ENCODE peak calls at places on chromosomes 2 and 18, in nine cellular contexts. B, W, Y, U, K, R, F, I and H are unnamed samples.

GRCh38 chr2:197498937-197499593 is 575 bp downstream of the HSPD1 start:
- DNase-seq in B (no peak), W (peak), Y (no peak), U (peak), K (peak), R (peak), F (peak), I (peak), H (no peak)

GRCh38 chr2:240585101-240585500 is 1.4 kb upstream of the CAPN10 start:
- DNase-seq in B (no peak), W (peak), Y (no peak), U (no peak), K (peak), R (no peak), F (no peak), I (peak), H (no peak)

GRCh38 chr2:80429251-80429650 is 124.7 kb upstream of the LRRTM1 start:
- DNase-seq in B (peak), W (no peak), Y (no peak), U (no peak), K (no peak), R (no peak), F (no peak), I (no peak), H (no peak)

GRCh38 chr2:9138507-9139085 is 68.0 kb upstream of the ASAP2 start:
- DNase-seq in B (no peak), W (no peak), Y (no peak), U (no peak), K (peak), R (no peak), F (no peak), I (no peak), H (no peak)

GRCh38 chr2:138155304-138155703 is 191.0 kb downstream of the HNMT start:
- DNase-seq in B (no peak), W (no peak), Y (no peak), U (no peak), K (no peak), R (no peak), F (no peak), I (no peak), H (no peak)

GRCh38 chr2:188181035-188181434 is 110.6 kb upstream of the GULP1 start:
- DNase-seq in B (no peak), W (no peak), Y (no peak), U (peak), K (no peak), R (no peak), F (peak), I (no peak), H (no peak)

GRCh38 chr2:30222031-30222430 is 9.3 kb upstream of the LBH start:
- DNase-seq in B (no peak), W (no peak), Y (no peak), U (no peak), K (no peak), R (no peak), F (no peak), I (no peak), H (no peak)

GRCh38 chr2:240602266-240603050 is 15.9 kb downstream of the CAPN10 start:
- DNase-seq in B (no peak), W (no peak), Y (no peak), U (no peak), K (no peak), R (peak), F (no peak), I (peak), H (no peak)

GRCh38 chr2:235439959-235440662 is 53.7 kb upstream of the AGAP1 start:
- DNase-seq in B (no peak), W (no peak), Y (no peak), U (no peak), K (no peak), R (no peak), F (no peak), I (no peak), H (no peak)

GRCh38 chr18:36539674-36540073 is 242.2 kb downstream of the FHOD3 start:
- DNase-seq in B (no peak), W (no peak), Y (no peak), U (no peak), K (no peak), R (no peak), F (peak), I (no peak), H (peak)

GRCh38 chr2:235903803-235904637 is 264.2 kb downstream of the GBX2 start:
- DNase-seq in B (no peak), W (no peak), Y (no peak), U (no peak), K (peak), R (no peak), F (no peak), I (no peak), H (no peak)

GRCh38 chr18:37398248-37398920 is 167.2 kb downstream of the CELF4 start:
- DNase-seq in B (no peak), W (no peak), Y (no peak), U (no peak), K (no peak), R (no peak), F (no peak), I (no peak), H (peak)

GRCh38 chr2:120763931-120764330 is 28.3 kb downstream of the GLI2 start:
- DNase-seq in B (no peak), W (no peak), Y (no peak), U (no peak), K (peak), R (peak), F (no peak), I (no peak), H (no peak)

GRCh38 chr18:29711931-29712330 is 1330.6 kb downstream of the DSC3 start:
- DNase-seq in B (no peak), W (no peak), Y (no peak), U (no peak), K (no peak), R (no peak), F (no peak), I (no peak), H (no peak)

GRCh38 chr2:19575618-19576017 is 217.2 kb upstream of the OSR1 start:
- DNase-seq in B (no peak), W (no peak), Y (peak), U (peak), K (no peak), R (no peak), F (no peak), I (no peak), H (peak)

GRCh38 chr18:48295586-48296311 is 113.4 kb downstream of the ZBTB7C start:
- DNase-seq in B (no peak), W (no peak), Y (no peak), U (peak), K (peak), R (no peak), F (peak), I (no peak), H (no peak)

GRCh38 chr2:108884629-108885028 is 98.1 kb downstream of the CCDC138 start:
- DNase-seq in B (no peak), W (no peak), Y (no peak), U (peak), K (no peak), R (no peak), F (peak), I (no peak), H (no peak)

GRCh38 chr2:210617732-210618330 is 61.4 kb downstream of the CPS1 start:
- DNase-seq in B (peak), W (no peak), Y (peak), U (peak), K (no peak), R (no peak), F (peak), I (no peak), H (peak)

DNA sequence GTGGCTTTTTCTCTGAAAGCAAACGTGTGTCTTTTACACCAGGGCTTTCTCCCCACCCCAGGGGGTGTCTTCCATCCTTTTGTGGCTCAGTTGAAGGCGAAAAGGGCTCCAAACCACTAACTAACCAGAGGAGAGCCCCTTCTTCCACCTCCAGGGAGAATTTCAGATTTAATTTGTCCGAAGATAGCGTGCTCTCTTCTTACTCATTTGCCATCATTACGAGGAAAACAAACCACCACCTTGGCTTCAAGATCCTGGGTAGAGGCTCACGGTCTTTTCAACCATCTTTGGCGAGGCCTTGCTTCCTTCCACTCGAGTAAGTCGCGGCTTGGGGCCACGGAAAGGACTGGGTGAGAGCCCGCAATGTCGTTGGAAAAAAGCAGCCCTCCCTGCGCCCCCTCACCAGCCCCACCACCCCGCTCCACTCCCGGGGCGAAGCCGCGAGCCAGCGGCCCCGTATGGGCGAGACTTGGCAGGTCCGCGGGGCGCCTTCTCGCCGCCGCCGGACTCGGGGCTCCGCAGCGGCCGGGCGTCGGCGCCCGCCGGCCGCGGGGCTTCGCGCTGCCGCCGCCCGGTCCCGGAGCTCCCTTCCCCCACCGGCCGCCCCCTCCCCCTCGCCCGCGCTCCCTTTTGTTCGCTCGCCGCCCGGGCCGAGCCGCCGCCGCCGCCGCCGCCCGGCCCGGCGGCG is 1.7 kb upstream of the ZNF532 start:
- DNase-seq in B (no peak), W (peak), Y (no peak), U (peak), K (peak), R (no peak), F (no peak), I (peak), H (no peak)
- TF ChIP-seq CTCF in B (no peak), W (no peak), Y (no peak), U (no peak), K (no peak), R (no peak), F (no peak), I (no peak), H (no peak)

GRCh38 chr18:9790261-9790660 is 82.2 kb downstream of the RAB31 start:
- DNase-seq in B (no peak), W (no peak), Y (no peak), U (no peak), K (no peak), R (no peak), F (peak), I (no peak), H (no peak)

GRCh38 chr18:9788140-9788539 is 80.0 kb downstream of the RAB31 start:
- DNase-seq in B (no peak), W (no peak), Y (no peak), U (no peak), K (no peak), R (no peak), F (no peak), I (no peak), H (no peak)

GRCh38 chr18:9787716-9788115 is 79.6 kb downstream of the RAB31 start:
- DNase-seq in B (no peak), W (no peak), Y (no peak), U (peak), K (no peak), R (no peak), F (peak), I (no peak), H (no peak)

GRCh38 chr18:9788860-9789259 is 80.8 kb downstream of the RAB31 start:
- DNase-seq in B (no peak), W (no peak), Y (no peak), U (no peak), K (no peak), R (no peak), F (no peak), I (no peak), H (no peak)

DNA sequence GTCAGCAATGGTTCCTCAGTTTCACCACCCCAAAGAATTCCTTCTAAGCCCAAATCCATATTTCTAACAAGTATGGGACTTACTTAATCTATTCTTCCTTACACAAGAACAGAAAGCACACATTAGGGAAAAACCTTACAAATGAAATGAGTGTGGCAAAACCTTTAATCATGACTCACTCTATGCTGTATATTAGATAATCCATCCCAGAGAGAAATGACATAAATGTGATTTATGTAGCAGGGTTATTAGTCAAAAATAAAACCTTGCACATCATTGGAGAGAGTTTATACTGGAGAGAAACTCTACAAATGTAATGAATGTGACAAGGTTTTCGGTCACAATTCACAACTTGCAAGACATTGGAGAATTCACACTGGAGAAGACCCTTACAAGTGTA is 79.0 kb downstream of the RAB31 start:
- DNase-seq in B (no peak), W (no peak), Y (no peak), U (no peak), K (no peak), R (no peak), F (no peak), I (no peak), H (no peak)
- TF ChIP-seq CTCF in B (no peak), W (no peak), Y (no peak), U (no peak), K (no peak), R (no peak), F (no peak), I (no peak), H (no peak)

GRCh38 chr2:25230128-25230527 is 61.7 kb upstream of the POMC start:
- DNase-seq in B (no peak), W (no peak), Y (no peak), U (no peak), K (no peak), R (no peak), F (no peak), I (no peak), H (no peak)

GRCh38 chr2:25227576-25227975 is 59.2 kb upstream of the POMC start:
- DNase-seq in B (no peak), W (no peak), Y (no peak), U (no peak), K (no peak), R (no peak), F (no peak), I (no peak), H (no peak)

GRCh38 chr2:25226827-25227226 is 58.4 kb upstream of the POMC start:
- DNase-seq in B (no peak), W (no peak), Y (no peak), U (no peak), K (no peak), R (no peak), F (no peak), I (no peak), H (no peak)

GRCh38 chr2:25230626-25231311 is 62.4 kb upstream of the POMC start:
- DNase-seq in B (no peak), W (no peak), Y (no peak), U (no peak), K (no peak), R (no peak), F (no peak), I (no peak), H (no peak)

DNA sequence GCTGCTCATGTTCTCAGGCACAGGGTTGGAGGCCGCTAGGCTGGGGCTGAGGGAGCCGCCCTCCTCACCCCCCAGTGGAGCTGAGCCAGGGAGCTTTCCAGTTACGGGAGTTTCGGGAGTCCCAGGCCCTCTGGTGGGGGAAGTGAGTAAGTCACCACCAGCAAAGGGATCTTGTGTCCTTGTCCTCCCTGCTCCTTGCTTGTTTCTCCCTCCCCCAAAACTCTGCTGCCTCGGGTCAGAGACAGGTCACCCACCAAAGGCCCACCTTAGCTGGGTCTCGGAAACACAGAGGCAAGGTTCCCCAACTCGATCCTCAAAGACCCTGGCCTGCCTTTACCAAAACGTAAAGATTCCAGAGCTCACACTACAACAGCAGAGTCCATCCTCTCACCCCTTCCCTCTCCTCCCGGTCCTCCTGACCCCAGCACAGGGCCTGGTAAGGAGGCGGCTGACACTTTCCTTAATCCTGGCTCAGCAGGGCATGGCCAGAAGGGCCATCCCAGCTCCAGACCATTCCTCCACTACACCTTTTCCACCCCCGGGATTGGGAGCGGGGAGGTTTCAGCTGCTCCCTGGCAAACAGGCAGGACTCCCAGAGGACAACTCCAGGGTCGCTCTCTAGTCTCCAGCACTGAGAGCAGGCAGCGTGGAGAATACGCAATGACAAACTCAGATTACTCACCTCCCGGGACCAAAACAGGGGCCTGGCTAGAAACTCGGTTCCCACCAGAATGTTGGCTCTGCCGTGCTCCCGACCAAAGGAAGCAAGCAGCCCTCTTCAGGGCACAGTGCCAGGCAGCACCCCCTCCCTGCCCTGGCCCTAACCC is 60.7 kb upstream of the POMC start:
- DNase-seq in B (no peak), W (peak), Y (peak), U (peak), K (peak), R (peak), F (peak), I (peak), H (peak)
- TF ChIP-seq CTCF in B (peak), W (peak), Y (peak), U (peak), K (peak), R (peak), F (peak), I (peak), H (peak)

GRCh38 chr2:237027712-237028029 is 58.0 kb upstream of the COPS8 start:
- DNase-seq in B (no peak), W (no peak), Y (no peak), U (no peak), K (no peak), R (no peak), F (no peak), I (no peak), H (no peak)
- TF ChIP-seq CTCF in B (no peak), W (no peak), Y (no peak), U (no peak), K (peak), R (no peak), F (no peak), I (no peak), H (peak)

GRCh38 chr2:217218269-217219140 is 358.6 kb upstream of the TNP1 start:
- DNase-seq in B (no peak), W (no peak), Y (no peak), U (peak), K (no peak), R (no peak), F (peak), I (no peak), H (peak)

GRCh38 chr2:217215877-217216276 is 356.0 kb upstream of the TNP1 start:
- DNase-seq in B (no peak), W (no peak), Y (no peak), U (no peak), K (no peak), R (no peak), F (no peak), I (no peak), H (no peak)

GRCh38 chr2:217219141-217219505 is 359.3 kb upstream of the TNP1 start:
- DNase-seq in B (no peak), W (no peak), Y (no peak), U (no peak), K (no peak), R (no peak), F (no peak), I (no peak), H (no peak)

GRCh38 chr2:217216316-217216715 is 356.5 kb upstream of the TNP1 start:
- DNase-seq in B (no peak), W (no peak), Y (no peak), U (no peak), K (no peak), R (no peak), F (no peak), I (no peak), H (no peak)

GRCh38 chr2:217216982-217217381 is 357.1 kb upstream of the TNP1 start:
- DNase-seq in B (no peak), W (no peak), Y (no peak), U (no peak), K (no peak), R (no peak), F (no peak), I (no peak), H (no peak)
- TF ChIP-seq CTCF in B (no peak), W (no peak), Y (no peak), U (no peak), K (no peak), R (no peak), F (no peak), I (no peak), H (no peak)

DNA sequence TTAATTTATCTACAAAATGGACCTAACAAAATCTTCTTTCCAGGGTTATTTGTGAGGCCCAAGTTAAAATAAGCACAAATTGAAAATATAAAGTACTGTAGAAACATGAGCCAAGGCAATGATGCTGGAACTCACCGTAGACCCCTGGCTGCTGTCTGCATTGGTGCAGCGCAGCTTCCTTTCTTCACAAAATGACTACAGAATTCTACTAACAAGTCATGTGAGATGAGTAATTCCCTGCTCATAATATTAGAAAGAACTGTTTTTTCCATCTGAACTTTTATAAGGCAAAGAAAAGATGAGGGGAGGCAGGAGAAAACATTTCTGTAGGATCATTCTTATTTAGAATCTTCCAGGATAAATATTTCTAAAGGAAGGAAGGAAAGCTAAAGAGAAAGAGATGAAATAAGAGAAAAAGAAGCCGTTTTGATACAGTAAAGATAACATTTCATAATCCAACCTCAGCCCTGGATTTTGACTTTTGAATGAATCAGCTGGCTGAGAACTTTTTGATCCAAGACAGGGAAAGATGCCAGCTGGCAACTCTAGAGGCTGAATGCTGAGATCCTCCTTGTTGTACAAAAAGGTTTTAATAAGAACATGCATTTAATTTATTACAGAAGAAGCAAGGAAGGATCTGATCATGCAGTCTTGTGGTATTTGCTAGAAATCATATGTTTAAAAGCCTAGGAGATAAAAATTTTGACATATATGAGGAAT is 183.9 kb upstream of the KLHL14 start:
- DNase-seq in B (no peak), W (no peak), Y (peak), U (peak), K (no peak), R (no peak), F (peak), I (no peak), H (no peak)
- TF ChIP-seq CTCF in B (peak), W (peak), Y (peak), U (peak), K (no peak), R (no peak), F (peak), I (no peak), H (no peak)

DNA sequence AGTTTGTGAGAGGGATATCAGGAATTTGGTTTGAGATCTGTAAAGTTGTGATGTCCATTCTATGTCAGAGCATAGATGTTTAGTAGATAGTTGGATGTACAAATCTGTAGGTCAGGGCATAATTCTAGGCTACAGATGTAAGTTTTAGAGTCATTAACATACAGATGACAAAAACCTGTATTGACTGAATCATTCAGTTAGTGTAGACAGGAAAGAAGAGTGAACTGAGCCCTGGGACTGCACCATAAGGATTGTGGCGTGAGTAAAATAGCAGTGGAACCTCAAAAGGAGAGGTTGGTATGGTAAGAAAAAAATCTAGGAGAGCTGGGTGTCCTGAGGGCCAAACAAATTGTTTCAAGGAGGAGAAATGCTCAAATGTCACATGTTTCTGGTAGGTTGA is 73.1 kb upstream of the RPRM start:
- DNase-seq in B (no peak), W (no peak), Y (no peak), U (no peak), K (no peak), R (no peak), F (no peak), I (no peak), H (no peak)
- TF ChIP-seq CTCF in B (no peak), W (no peak), Y (no peak), U (no peak), K (no peak), R (no peak), F (no peak), I (no peak), H (no peak)

GRCh38 chr2:222575618-222576017 is 80.3 kb downstream of the FARSB start:
- DNase-seq in B (no peak), W (no peak), Y (no peak), U (no peak), K (no peak), R (no peak), F (no peak), I (no peak), H (no peak)
- TF ChIP-seq CTCF in B (no peak), W (no peak), Y (no peak), U (no peak), K (no peak), R (no peak), F (no peak), I (no peak), H (no peak)